ENCODE peak calls at places on chromosomes 12 and 14, in nine cellular contexts. One of them, this sample, is unnamed.
A peak's percentile ranks its signal among the peaks of the same experiment; 100 is the strongest.

GRCh38 chr12:83979785-83980184 is 932.8 kb downstream of the SLC6A15 start:
- DNase-seq in stimulated activated CD4-positive, alpha-beta T cell treated with anti-CD3 and anti-CD28 coated beads, Interleukin-4, amount 100 ng/mL, for 24 hours: no peak
- DNase-seq in GM13977: no peak
- DNase-seq in ecto neural progenitor cell: no peak
- DNase-seq in stimulated activated CD8-positive, alpha-beta memory T cell treated with anti-CD3 and anti-CD28 coated beads, Interleukin-15, amount 100 ng/mL, for 24 hours: no peak
- DNase-seq in heart left ventricle: no peak
- DNase-seq in AG10803: no peak
- DNase-seq in colonic mucosa: no peak
- DNase-seq in ELR: no peak
- DNase-seq in this sample: no peak

GRCh38 chr12:3841783-3842182 is 31.4 kb downstream of the PARP11 start:
- DNase-seq in ecto neural progenitor cell: no peak
- DNase-seq in ELR: no peak
- DNase-seq in stimulated activated CD4-positive, alpha-beta T cell treated with anti-CD3 and anti-CD28 coated beads, Interleukin-4, amount 100 ng/mL, for 24 hours: no peak
- DNase-seq in AG10803: no peak
- DNase-seq in stimulated activated CD8-positive, alpha-beta memory T cell treated with anti-CD3 and anti-CD28 coated beads, Interleukin-15, amount 100 ng/mL, for 24 hours: no peak
- DNase-seq in colonic mucosa: no peak
- DNase-seq in heart left ventricle: no peak
- DNase-seq in GM13977: no peak
- DNase-seq in this sample: no peak

GRCh38 chr12:111598637-111599458 is at the start of gene ATXN2:
- DNase-seq in colonic mucosa: peak; percentile 67
- DNase-seq in AG10803: peak; percentile 74
- DNase-seq in stimulated activated CD4-positive, alpha-beta T cell treated with anti-CD3 and anti-CD28 coated beads, Interleukin-4, amount 100 ng/mL, for 24 hours: peak; percentile 64
- DNase-seq in ecto neural progenitor cell: peak; percentile 92
- DNase-seq in heart left ventricle: peak; percentile 80
- DNase-seq in stimulated activated CD8-positive, alpha-beta memory T cell treated with anti-CD3 and anti-CD28 coated beads, Interleukin-15, amount 100 ng/mL, for 24 hours: peak; percentile 40
- DNase-seq in ELR: peak; percentile 80
- DNase-seq in GM13977: peak; percentile 95
- DNase-seq in this sample: no peak

GRCh38 chr12:16726879-16727278 is 120.9 kb upstream of the LMO3 start:
- DNase-seq in GM13977: no peak
- DNase-seq in stimulated activated CD8-positive, alpha-beta memory T cell treated with anti-CD3 and anti-CD28 coated beads, Interleukin-15, amount 100 ng/mL, for 24 hours: no peak
- DNase-seq in heart left ventricle: no peak
- DNase-seq in stimulated activated CD4-positive, alpha-beta T cell treated with anti-CD3 and anti-CD28 coated beads, Interleukin-4, amount 100 ng/mL, for 24 hours: no peak
- DNase-seq in ELR: no peak
- DNase-seq in colonic mucosa: no peak
- DNase-seq in ecto neural progenitor cell: no peak
- DNase-seq in AG10803: no peak
- DNase-seq in this sample: no peak

GRCh38 chr14:77889971-77890442 is 90.1 kb downstream of the ADCK1 start:
- DNase-seq in AG10803: peak; percentile 65
- DNase-seq in GM13977: no peak
- DNase-seq in ecto neural progenitor cell: no peak
- DNase-seq in stimulated activated CD8-positive, alpha-beta memory T cell treated with anti-CD3 and anti-CD28 coated beads, Interleukin-15, amount 100 ng/mL, for 24 hours: no peak
- DNase-seq in stimulated activated CD4-positive, alpha-beta T cell treated with anti-CD3 and anti-CD28 coated beads, Interleukin-4, amount 100 ng/mL, for 24 hours: no peak
- DNase-seq in ELR: peak; percentile 66
- DNase-seq in heart left ventricle: no peak
- DNase-seq in colonic mucosa: no peak
- DNase-seq in this sample: no peak

GRCh38 chr12:92654929-92655328 is 47.9 kb upstream of the PLEKHG7 start:
- DNase-seq in stimulated activated CD4-positive, alpha-beta T cell treated with anti-CD3 and anti-CD28 coated beads, Interleukin-4, amount 100 ng/mL, for 24 hours: no peak
- DNase-seq in AG10803: peak; percentile 93
- DNase-seq in stimulated activated CD8-positive, alpha-beta memory T cell treated with anti-CD3 and anti-CD28 coated beads, Interleukin-15, amount 100 ng/mL, for 24 hours: no peak
- DNase-seq in ecto neural progenitor cell: no peak
- DNase-seq in GM13977: no peak
- DNase-seq in colonic mucosa: no peak
- DNase-seq in heart left ventricle: no peak
- DNase-seq in ELR: no peak
- DNase-seq in this sample: no peak

GRCh38 chr14:94021416-94022157 is 4.6 kb upstream of the OTUB2 start:
- DNase-seq in stimulated activated CD8-positive, alpha-beta memory T cell treated with anti-CD3 and anti-CD28 coated beads, Interleukin-15, amount 100 ng/mL, for 24 hours: no peak
- DNase-seq in AG10803: no peak
- DNase-seq in stimulated activated CD4-positive, alpha-beta T cell treated with anti-CD3 and anti-CD28 coated beads, Interleukin-4, amount 100 ng/mL, for 24 hours: peak; percentile 28
- DNase-seq in colonic mucosa: no peak
- DNase-seq in GM13977: no peak
- DNase-seq in heart left ventricle: no peak
- DNase-seq in ecto neural progenitor cell: no peak
- DNase-seq in ELR: no peak
- DNase-seq in this sample: no peak

GRCh38 chr12:57518920-57519757 is 1.2 kb downstream of the DDIT3 start:
- DNase-seq in ELR: peak; percentile 53
- DNase-seq in heart left ventricle: peak; percentile 30
- DNase-seq in ecto neural progenitor cell: no peak
- DNase-seq in GM13977: no peak
- DNase-seq in stimulated activated CD8-positive, alpha-beta memory T cell treated with anti-CD3 and anti-CD28 coated beads, Interleukin-15, amount 100 ng/mL, for 24 hours: no peak
- DNase-seq in AG10803: peak; percentile 68
- DNase-seq in colonic mucosa: peak; percentile 41
- DNase-seq in stimulated activated CD4-positive, alpha-beta T cell treated with anti-CD3 and anti-CD28 coated beads, Interleukin-4, amount 100 ng/mL, for 24 hours: peak; percentile 29
- DNase-seq in this sample: no peak

GRCh38 chr12:112907415-112908157 is 824 bp downstream of the OAS1 start:
- DNase-seq in heart left ventricle: peak; percentile 16
- DNase-seq in ecto neural progenitor cell: peak; percentile 39
- DNase-seq in GM13977: peak; percentile 30
- DNase-seq in ELR: peak; percentile 8
- DNase-seq in stimulated activated CD4-positive, alpha-beta T cell treated with anti-CD3 and anti-CD28 coated beads, Interleukin-4, amount 100 ng/mL, for 24 hours: no peak
- DNase-seq in AG10803: no peak
- DNase-seq in colonic mucosa: peak; percentile 39
- DNase-seq in stimulated activated CD8-positive, alpha-beta memory T cell treated with anti-CD3 and anti-CD28 coated beads, Interleukin-15, amount 100 ng/mL, for 24 hours: no peak
- DNase-seq in this sample: no peak

GRCh38 chr14:25841226-25841625 is 756.6 kb downstream of the NOVA1 start:
- DNase-seq in stimulated activated CD8-positive, alpha-beta memory T cell treated with anti-CD3 and anti-CD28 coated beads, Interleukin-15, amount 100 ng/mL, for 24 hours: no peak
- DNase-seq in ELR: no peak
- DNase-seq in colonic mucosa: no peak
- DNase-seq in heart left ventricle: no peak
- DNase-seq in AG10803: no peak
- DNase-seq in GM13977: no peak
- DNase-seq in stimulated activated CD4-positive, alpha-beta T cell treated with anti-CD3 and anti-CD28 coated beads, Interleukin-4, amount 100 ng/mL, for 24 hours: no peak
- DNase-seq in ecto neural progenitor cell: no peak
- DNase-seq in this sample: no peak

GRCh38 chr12:47082963-47083621 is 3.3 kb upstream of the AMIGO2 start:
- DNase-seq in stimulated activated CD8-positive, alpha-beta memory T cell treated with anti-CD3 and anti-CD28 coated beads, Interleukin-15, amount 100 ng/mL, for 24 hours: no peak
- DNase-seq in heart left ventricle: no peak
- DNase-seq in GM13977: no peak
- DNase-seq in ELR: peak; percentile 99
- DNase-seq in stimulated activated CD4-positive, alpha-beta T cell treated with anti-CD3 and anti-CD28 coated beads, Interleukin-4, amount 100 ng/mL, for 24 hours: no peak
- DNase-seq in ecto neural progenitor cell: no peak
- DNase-seq in colonic mucosa: no peak
- DNase-seq in AG10803: peak; percentile 96
- DNase-seq in this sample: no peak

This sample was measured in H1.